ENCODE peak calls at places on chromosomes 7 and 10, in nine cellular contexts. A, F, M, H, E, C, Q, V and K are unnamed samples.

GRCh38 chr10:12949248-12949647 is 52.3 kb downstream of the CCDC3 start:
- DNase-seq in E (no peak), V (no peak), C (no peak), A (no peak), F (no peak), H (peak; percentile 9), Q (peak; percentile 7), M (no peak), K (peak; percentile 32)

GRCh38 chr10:14247650-14248258 is 83.0 kb downstream of the FRMD4A start:
- DNase-seq in E (no peak), M (no peak), F (no peak), H (no peak), Q (no peak), V (no peak), C (no peak), A (no peak), K (no peak)

GRCh38 chr10:78450239-78450638 is 416.6 kb downstream of the RPS24 start:
- DNase-seq in C (no peak), E (no peak), M (no peak), H (no peak), F (no peak), V (no peak), A (no peak), Q (no peak), K (no peak)

GRCh38 chr7:135353832-135354231 is 120.2 kb downstream of the STRA8 start:
- DNase-seq in F (no peak), C (no peak), M (no peak), A (no peak), H (no peak), V (no peak), Q (no peak), E (no peak), K (no peak)

GRCh38 chr10:49298666-49298989 is 342 bp upstream of the C10orf71 start:
- DNase-seq in V (no peak), M (no peak), Q (no peak), H (no peak), C (no peak), F (no peak), E (no peak), A (peak; percentile 3), K (no peak)

GRCh38 chr10:58555170-58555929 is 42.7 kb downstream of the BICC1 start:
- DNase-seq in A (no peak), E (no peak), C (no peak), Q (no peak), V (no peak), F (no peak), M (no peak), H (peak; percentile 99), K (no peak)

GRCh38 chr7:113775401-113775800 is 143.4 kb downstream of the PPP1R3A start:
- DNase-seq in C (no peak), H (peak; percentile 12), M (no peak), F (no peak), A (no peak), E (no peak), Q (no peak), V (no peak), K (no peak)

GRCh38 chr10:57993302-57993701 is 274.4 kb downstream of the IPMK start:
- DNase-seq in Q (no peak), C (no peak), F (no peak), E (no peak), A (no peak), H (peak; percentile 14), M (no peak), V (no peak), K (no peak)

GRCh38 chr10:60573342-60573741 is 183.7 kb upstream of the ANK3 start:
- DNase-seq in V (no peak), E (no peak), A (no peak), C (no peak), Q (no peak), H (peak; percentile 80), F (no peak), M (no peak), K (no peak)

GRCh38 chr7:12211054-12212050 is at the start of gene TMEM106B:
- DNase-seq in H (peak; percentile 98), E (peak; percentile 99), A (peak; percentile 90), C (peak; percentile 95), Q (peak; percentile 99), V (peak; percentile 90), M (peak; percentile 96), F (peak; percentile 96), K (peak; percentile 98)

GRCh38 chr7:127824682-127825081 is 172.7 kb downstream of the SND1 start:
- DNase-seq in Q (no peak), H (no peak), M (no peak), F (no peak), V (no peak), A (peak; percentile 86), C (no peak), E (no peak), K (no peak)

GRCh38 chr7:44325811-44326241 is 432 bp upstream of the CAMK2B start:
- DNase-seq in H (peak; percentile 21), E (no peak), C (no peak), M (peak; percentile 65), A (no peak), Q (no peak), F (no peak), V (peak; percentile 34), K (peak; percentile 15)

GRCh38 chr7:112997831-112998230 is 88.8 kb downstream of the GPR85 start:
- DNase-seq in Q (no peak), A (peak; percentile 34), V (no peak), E (no peak), M (no peak), F (no peak), C (no peak), H (no peak), K (peak; percentile 61)

GRCh38 chr10:119203006-119203405 is 4.4 kb upstream of the GRK5 start:
- DNase-seq in V (no peak), E (no peak), Q (no peak), C (no peak), A (peak; percentile 71), H (no peak), M (no peak), F (no peak), K (no peak)

GRCh38 chr10:117926491-117926890 is 120.2 kb downstream of the RAB11FIP2 start:
- DNase-seq in Q (no peak), A (peak; percentile 45), M (no peak), V (no peak), F (no peak), E (no peak), C (no peak), H (no peak), K (no peak)

GRCh38 chr10:73806176-73806950 is 5.0 kb downstream of the NDST2 start:
- DNase-seq in Q (no peak), A (no peak), V (no peak), F (no peak), M (no peak), C (no peak), H (no peak), E (no peak), K (no peak)

GRCh38 chr7:157604661-157605381 is 268.0 kb downstream of the DNAJB6 start:
- DNase-seq in V (no peak), M (no peak), F (no peak), A (no peak), H (no peak), Q (no peak), C (no peak), E (no peak), K (no peak)

GRCh38 chr10:4344544-4344994 is 481.4 kb upstream of the AKR1E2 start:
- DNase-seq in V (no peak), M (no peak), Q (no peak), F (peak; percentile 95), H (peak; percentile 86), A (peak; percentile 100), C (no peak), E (no peak), K (peak; percentile 96)

GRCh38 chr10:10798543-10799192 is 219.0 kb upstream of the CELF2 start:
- DNase-seq in H (no peak), M (no peak), V (no peak), F (no peak), A (no peak), C (no peak), E (no peak), Q (no peak), K (no peak)

GRCh38 chr7:112079671-112080070 is 126.5 kb downstream of the DOCK4 start:
- DNase-seq in M (no peak), Q (peak; percentile 51), F (no peak), H (peak; percentile 45), V (no peak), E (no peak), A (no peak), C (no peak), K (peak; percentile 28)